ENCODE peak calls at places on chromosomes 13 and 19, in six cellular contexts. K, T, Y, V, G and I are unnamed samples. For H3K4me1, the result is how much of the 10 kb centered on the place peaks cover.

GRCh38 chr13:109155301-109155761 is 525.9 kb downstream of the MYO16 start:
- DNase-seq in K (no peak), T (no peak), Y (no peak), V (no peak), G (no peak), I (no peak)

GRCh38 chr13:86087241-86087640 is 288.0 kb upstream of the SLITRK6 start:
- DNase-seq in K (no peak), T (no peak), Y (no peak), V (no peak), G (no peak), I (no peak)

GRCh38 chr13:26872444-26873173 is 112.0 kb upstream of the GPR12 start:
- DNase-seq in K (no peak), T (no peak), Y (peak), V (peak), G (no peak), I (no peak)

GRCh38 chr13:74074723-74075122 is 59.5 kb downstream of the KLF12 start:
- DNase-seq in K (no peak), T (no peak), Y (no peak), V (no peak), G (no peak), I (no peak)

GRCh38 chr13:48944221-48944620 is 31.5 kb upstream of the FNDC3A start:
- DNase-seq in K (no peak), T (no peak), Y (no peak), V (no peak), G (no peak), I (no peak)

GRCh38 chr13:111402441-111402840 is 82.0 kb downstream of the TEX29 start:
- DNase-seq in K (no peak), T (no peak), Y (no peak), V (no peak), G (no peak), I (peak)

GRCh38 chr19:17331254-17331558 is 3.4 kb downstream of the ANO8 start:
- DNase-seq in K (no peak), T (no peak), Y (no peak), V (no peak), G (no peak), I (no peak)

GRCh38 chr13:71964491-71965108 is 97.6 kb upstream of the DACH1 start:
- DNase-seq in K (no peak), T (no peak), Y (no peak), V (no peak), G (no peak), I (no peak)

GRCh38 chr19:7855426-7856276 is 18.5 kb downstream of the PRR36 start:
- DNase-seq in K (no peak), T (no peak), Y (no peak), V (no peak), G (no peak), I (no peak)

GRCh38 chr13:28819046-28819747 is 942 bp upstream of the MTUS2 start:
- DNase-seq in K (no peak), T (peak), Y (peak), V (no peak), G (no peak), I (no peak)

GRCh38 chr19:719636-720377 is 11.1 kb downstream of the PALM start:
- DNase-seq in K (no peak), T (no peak), Y (peak), V (no peak), G (no peak), I (peak)

GRCh38 chr13:27496851-27497250 is 46.5 kb upstream of the MTIF3 start:
- DNase-seq in K (no peak), T (no peak), Y (no peak), V (no peak), G (no peak), I (no peak)

GRCh38 chr13:36776175-36776574 is 42.8 kb upstream of the RFXAP start:
- DNase-seq in K (no peak), T (no peak), Y (no peak), V (no peak), G (no peak), I (no peak)

GRCh38 chr13:40094056-40094455 is 438.6 kb downstream of the COG6 start:
- DNase-seq in K (no peak), T (no peak), Y (no peak), V (no peak), G (no peak), I (no peak)

GRCh38 chr19:38473201-38473600 is 39.7 kb downstream of the RYR1 start:
- DNase-seq in K (no peak), T (no peak), Y (no peak), V (no peak), G (no peak), I (no peak)

GRCh38 chr13:106616729-106617128 is 48.8 kb upstream of the ARGLU1 start:
- DNase-seq in K (no peak), T (no peak), Y (no peak), V (no peak), G (no peak), I (no peak)

GRCh38 chr19:9597027-9597426 is 12.7 kb upstream of the ZNF121 start:
- DNase-seq in K (no peak), T (no peak), Y (no peak), V (no peak), G (no peak), I (no peak)

GRCh38 chr19:32266453-32266852 is 79.0 kb upstream of the ZNF507 start:
- DNase-seq in K (no peak), T (no peak), Y (no peak), V (no peak), G (no peak), I (no peak)

GRCh38 chr19:32273483-32273882 is 71.9 kb upstream of the ZNF507 start:
- DNase-seq in K (no peak), T (no peak), Y (no peak), V (no peak), G (no peak), I (no peak)

GRCh38 chr19:32268381-32268780 is 77.0 kb upstream of the ZNF507 start:
- DNase-seq in K (no peak), T (no peak), Y (no peak), V (no peak), G (no peak), I (no peak)

GRCh38 chr19:32265991-32266390 is 79.4 kb upstream of the ZNF507 start:
- DNase-seq in K (no peak), T (no peak), Y (peak), V (no peak), G (no peak), I (no peak)

DNA sequence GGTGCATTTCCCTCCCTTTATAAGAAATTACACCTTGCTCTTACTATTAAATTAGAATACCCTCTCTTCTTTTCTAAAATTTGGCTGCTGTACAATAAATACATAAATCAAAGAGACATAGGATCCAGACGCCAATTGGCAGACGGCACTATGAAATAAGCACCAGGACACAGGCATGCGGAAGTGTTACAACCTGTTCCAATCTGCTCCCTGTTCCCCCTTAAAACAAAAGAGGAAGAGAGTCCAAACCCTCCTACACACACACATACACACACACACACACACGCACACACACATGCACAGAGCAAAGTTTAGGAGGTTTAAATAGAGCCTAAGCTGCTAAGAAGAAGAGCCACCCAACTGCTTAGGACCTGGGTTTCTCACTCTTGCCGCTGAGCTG is 75.6 kb upstream of the ZNF507 start:
- DNase-seq in K (no peak), T (no peak), Y (no peak), V (no peak), G (no peak), I (no peak)
- TF ChIP-seq POLR2AphosphoS5 in K (no peak), T (no peak), Y (no peak), V (no peak), G (no peak), I (no peak)

GRCh38 chr19:49415102-49415809 is 8.0 kb downstream of the PTH2 start:
- DNase-seq in K (peak), T (no peak), Y (no peak), V (no peak), G (no peak), I (no peak)

GRCh38 chr19:49414256-49414655 is 9.0 kb downstream of the PTH2 start:
- DNase-seq in K (no peak), T (no peak), Y (no peak), V (no peak), G (no peak), I (no peak)

GRCh38 chr19:49417090-49417489 is 6.2 kb downstream of the PTH2 start:
- DNase-seq in K (no peak), T (no peak), Y (no peak), V (no peak), G (no peak), I (no peak)

GRCh38 chr19:49413348-49413747 is 9.9 kb downstream of the PTH2 start:
- DNase-seq in K (no peak), T (no peak), Y (no peak), V (no peak), G (no peak), I (no peak)

DNA sequence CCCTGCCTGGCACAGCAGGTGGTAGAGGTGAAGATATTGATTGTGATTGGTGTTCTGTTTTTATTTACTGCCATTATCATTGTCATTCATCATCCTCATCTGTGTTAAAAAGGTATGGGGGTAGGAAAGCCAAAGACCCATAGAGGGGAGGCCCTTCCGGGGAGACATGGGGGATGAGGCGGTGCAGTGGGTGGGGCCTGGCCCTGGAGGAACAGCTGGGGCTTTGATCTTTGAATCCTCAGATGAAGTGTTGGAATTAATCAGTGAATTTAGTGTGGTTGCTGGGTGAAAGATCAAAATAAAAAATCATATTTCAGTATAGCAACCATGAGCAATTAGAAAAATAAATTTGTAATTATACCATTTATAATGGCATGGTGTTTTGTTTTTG is 7.4 kb downstream of the PTH2 start:
- DNase-seq in K (no peak), T (no peak), Y (no peak), V (no peak), G (no peak), I (no peak)
- H3K4me1 ChIP-seq in K (under half), T (under half), Y (under half), V (under half), G (under half), I (under half)

GRCh38 chr19:6062961-6063575 is 47.2 kb downstream of the RFX2 start:
- DNase-seq in K (no peak), T (no peak), Y (no peak), V (no peak), G (peak), I (no peak)
- TF ChIP-seq POLR2AphosphoS5 in K (no peak), T (no peak), Y (no peak), V (no peak), G (no peak), I (no peak)

GRCh38 chr13:33213797-33214196 is 71.8 kb downstream of the STARD13 start:
- DNase-seq in K (no peak), T (no peak), Y (peak), V (peak), G (no peak), I (no peak)

GRCh38 chr13:33219926-33220325 is 65.6 kb downstream of the STARD13 start:
- DNase-seq in K (no peak), T (no peak), Y (no peak), V (no peak), G (no peak), I (no peak)

GRCh38 chr13:33217256-33217655 is 68.3 kb downstream of the STARD13 start:
- DNase-seq in K (no peak), T (peak), Y (no peak), V (no peak), G (no peak), I (no peak)

GRCh38 chr13:33218020-33218419 is 67.5 kb downstream of the STARD13 start:
- DNase-seq in K (no peak), T (peak), Y (peak), V (no peak), G (no peak), I (no peak)

DNA sequence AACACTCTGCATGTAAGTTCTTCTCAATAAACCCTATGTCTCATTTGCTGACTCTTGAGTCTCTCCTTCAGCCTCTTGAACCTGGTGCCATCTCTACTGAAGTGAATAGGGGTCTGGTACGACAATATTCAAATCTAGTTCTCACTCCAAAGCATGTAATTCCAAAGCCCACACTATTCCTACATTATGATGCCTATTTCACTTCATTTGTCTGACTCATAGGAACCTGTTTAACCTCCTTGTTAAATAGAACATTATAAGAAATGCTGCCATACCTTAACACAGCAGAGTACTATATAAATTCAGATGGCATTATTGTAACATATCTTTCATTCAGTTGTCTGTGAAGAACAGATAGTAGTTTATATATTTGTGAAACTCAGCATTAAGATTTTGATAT is 67.1 kb downstream of the STARD13 start:
- DNase-seq in K (no peak), T (no peak), Y (no peak), V (no peak), G (no peak), I (no peak)
- H3K4me1 ChIP-seq in K (under half), T (half or more), Y (under half), V (half or more), G (under half), I (under half)